ENCODE peak calls at places on chromosomes 13 and 19, in five cellular contexts. A is CD4-positive, alpha-beta memory T cell; L is K562; Z is ovary; V is PC-3. G is an unnamed sample.

GRCh38 chr13:44819245-44819644 is 170.0 kb downstream of the NUFIP1 start:
- DNase-seq in A (no peak), L (no peak), Z (no peak), V (peak), G (peak)

GRCh38 chr13:99496322-99497142 is 4.7 kb upstream of the TM9SF2 start:
- DNase-seq in A (peak), L (peak), Z (peak), V (no peak), G (peak)

GRCh38 chr13:29532821-29533220 is 62.7 kb downstream of the SLC7A1 start:
- DNase-seq in A (no peak), L (no peak), Z (no peak), V (no peak), G (no peak)

GRCh38 chr19:39299832-39300231 is 3.6 kb downstream of the IFNL1 start:
- DNase-seq in A (no peak), L (no peak), Z (no peak), V (no peak), G (no peak)

GRCh38 chr19:34667349-34668076 is 9.4 kb downstream of the SCGB2B2 start:
- DNase-seq in A (no peak), L (no peak), Z (no peak), V (peak), G (no peak)

GRCh38 chr19:30371960-30372824 is at the start of gene ZNF536:
- DNase-seq in A (no peak), L (no peak), Z (no peak), V (no peak), G (no peak)

GRCh38 chr13:113468029-113468428 is 14.7 kb upstream of the ADPRHL1 start:
- DNase-seq in A (no peak), L (no peak), Z (no peak), V (no peak), G (no peak)

GRCh38 chr13:111215081-111216047 is 100.3 kb downstream of the ARHGEF7 start:
- DNase-seq in A (no peak), L (no peak), Z (no peak), V (no peak), G (no peak)

GRCh38 chr19:29858000-29858596 is 46.3 kb downstream of the CCNE1 start:
- DNase-seq in A (peak), L (peak), Z (no peak), V (peak), G (no peak)

GRCh38 chr13:43489168-43489730 is 297.5 kb downstream of the ENOX1 start:
- DNase-seq in A (no peak), L (no peak), Z (no peak), V (no peak), G (no peak)

GRCh38 chr19:48683349-48683748 is 10.5 kb upstream of the NTN5 start:
- DNase-seq in A (no peak), L (no peak), Z (peak), V (no peak), G (peak)

GRCh38 chr13:86907116-86907515 is 764.1 kb upstream of the SLITRK5 start:
- DNase-seq in A (no peak), L (no peak), Z (no peak), V (no peak), G (no peak)

GRCh38 chr13:24038846-24039330 is 121.6 kb upstream of the SPATA13 start:
- DNase-seq in A (no peak), L (no peak), Z (no peak), V (peak), G (no peak)

GRCh38 chr19:18049390-18049789 is 37.3 kb downstream of the IL12RB1 start:
- DNase-seq in A (no peak), L (no peak), Z (peak), V (no peak), G (no peak)

GRCh38 chr19:10694706-10695105 is 6.5 kb upstream of the QTRT1 start:
- DNase-seq in A (no peak), L (no peak), Z (no peak), V (no peak), G (peak)

GRCh38 chr19:10691883-10692282 is 9.4 kb upstream of the QTRT1 start:
- DNase-seq in A (no peak), L (no peak), Z (no peak), V (no peak), G (no peak)

GRCh38 chr19:10692673-10693264 is 8.5 kb upstream of the QTRT1 start:
- DNase-seq in A (no peak), L (peak), Z (no peak), V (no peak), G (no peak)

GRCh38 chr19:10699650-10700335 is 1.4 kb upstream of the QTRT1 start:
- DNase-seq in A (peak), L (peak), Z (no peak), V (peak), G (peak)

GRCh38 chr19:10695401-10696398 is 5.5 kb upstream of the QTRT1 start:
- DNase-seq in A (peak), L (peak), Z (peak), V (peak), G (peak)
- H3K4me3 ChIP-seq in A (no peak), L (peak), Z (no peak), V (no peak), G (no peak)

GRCh38 chr13:107819071-107819470 is 396.3 kb downstream of the LIG4 start:
- DNase-seq in A (no peak), L (no peak), Z (no peak), V (peak), G (no peak)

GRCh38 chr13:107824636-107825035 is 390.7 kb downstream of the LIG4 start:
- DNase-seq in A (no peak), L (no peak), Z (no peak), V (no peak), G (no peak)

GRCh38 chr13:107817652-107818287 is 397.6 kb downstream of the LIG4 start:
- DNase-seq in A (no peak), L (no peak), Z (no peak), V (no peak), G (no peak)

GRCh38 chr13:107827840-107828549 is 387.3 kb downstream of the LIG4 start:
- DNase-seq in A (no peak), L (no peak), Z (no peak), V (no peak), G (no peak)

GRCh38 chr13:107822006-107822405 is 393.3 kb downstream of the LIG4 start:
- DNase-seq in A (no peak), L (no peak), Z (no peak), V (no peak), G (no peak)
- H3K4me3 ChIP-seq in A (no peak), L (no peak), Z (no peak), V (no peak), G (no peak)

GRCh38 chr13:74287672-74288169 is 153.5 kb upstream of the KLF12 start:
- DNase-seq in A (peak), L (no peak), Z (peak), V (peak), G (peak)
- H3K4me3 ChIP-seq in A (peak), L (no peak), Z (no peak), V (no peak), G (no peak)

GRCh38 chr19:8396563-8397203 is 6.5 kb downstream of the RAB11B start:
- DNase-seq in A (peak), L (peak), Z (peak), V (peak), G (peak)

GRCh38 chr19:8397746-8398721 is 7.9 kb downstream of the RAB11B start:
- DNase-seq in A (no peak), L (no peak), Z (no peak), V (no peak), G (no peak)

GRCh38 chr19:8397291-8397690 is 7.1 kb downstream of the RAB11B start:
- DNase-seq in A (no peak), L (no peak), Z (peak), V (no peak), G (peak)

GRCh38 chr19:8395621-8396082 is 5.5 kb downstream of the RAB11B start:
- DNase-seq in A (no peak), L (no peak), Z (no peak), V (no peak), G (no peak)

DNA sequence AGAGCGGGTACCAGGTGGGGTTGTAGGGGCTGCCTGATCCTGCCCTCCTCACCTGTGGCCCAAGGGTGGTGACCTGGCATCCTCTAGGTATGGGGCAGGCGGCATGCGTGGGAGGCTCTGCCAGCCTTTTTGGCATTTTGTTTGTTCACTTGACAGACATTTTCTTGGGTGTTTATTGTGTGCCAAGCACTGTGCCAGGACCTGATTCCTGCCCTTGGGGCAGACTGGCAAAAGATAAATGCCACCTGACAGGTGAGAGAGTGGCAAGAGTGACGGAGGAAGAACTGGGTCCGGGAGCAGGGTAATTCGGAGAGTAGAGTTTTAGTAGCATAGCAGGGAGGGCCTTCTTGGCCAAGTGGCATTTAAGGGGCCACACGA is 6.0 kb downstream of the RAB11B start:
- DNase-seq in A (no peak), L (no peak), Z (no peak), V (no peak), G (no peak)
- H3K4me3 ChIP-seq in A (no peak), L (no peak), Z (no peak), V (no peak), G (no peak)